ENCODE peak calls at places on chromosomes 4 and X, in six cellular contexts. Q is H9, T is H1, I is astrocyte, J is DND-41, K is osteoblast. A is an unnamed sample. For H3K4me1, the result is how much of the 10 kb centered on the place peaks cover.

GRCh38 chr4:142901166-142901662 is 55.1 kb upstream of the INPP4B start:
- DNase-seq in K (peak), Q (no peak), T (no peak), I (peak), J (no peak), A (no peak)

GRCh38 chr4:61094854-61095598 is 105.1 kb upstream of the ADGRL3 start:
- DNase-seq in I (no peak), J (no peak), K (no peak), Q (no peak), T (no peak), A (no peak)

GRCh38 chr4:141246243-141246642 is 25.5 kb downstream of the ZNF330 start:
- DNase-seq in J (no peak), Q (no peak), K (peak), T (no peak), I (peak), A (no peak)

GRCh38 chr4:48141048-48141447 is 7.0 kb upstream of the TXK start:
- DNase-seq in Q (no peak), T (no peak), K (no peak), J (no peak), I (peak), A (peak)

GRCh38 chr4:1511441-1512041 is 105.3 kb upstream of the NKX1-1 start:
- DNase-seq in T (no peak), Q (peak), I (no peak), K (no peak), J (no peak), A (no peak)

GRCh38 chr4:110484767-110485166 is 8.8 kb downstream of the ENPEP start:
- DNase-seq in K (peak), I (peak), Q (no peak), T (no peak), J (no peak), A (no peak)

GRCh38 chr4:9962611-9963314 is 58.5 kb downstream of the SLC2A9 start:
- DNase-seq in I (no peak), K (no peak), J (no peak), T (no peak), Q (no peak), A (no peak)

GRCh38 chr4:56764206-56764605 is 57.3 kb downstream of the SPINK2 start:
- DNase-seq in Q (no peak), K (no peak), J (no peak), I (no peak), T (no peak), A (no peak)

GRCh38 chrX:386768-387575 is at the start of gene PPP2R3B:
- DNase-seq in K (peak), I (peak), T (peak), Q (peak), J (peak), A (peak)

GRCh38 chr4:29632199-29632598 is 1088.0 kb upstream of the PCDH7 start:
- DNase-seq in T (no peak), I (no peak), Q (no peak), J (no peak), K (no peak), A (no peak)

GRCh38 chrX:19156223-19156622 is 34.0 kb upstream of the ADGRG2 start:
- DNase-seq in Q (peak), T (no peak), K (no peak), J (no peak), I (no peak), A (peak)

GRCh38 chr4:145480257-145480656 is 1.4 kb upstream of the SMAD1 start:
- DNase-seq in J (no peak), K (no peak), I (no peak), T (no peak), Q (no peak), A (no peak)

GRCh38 chrX:44071847-44072545 is 98.8 kb upstream of the NDP start:
- DNase-seq in Q (no peak), J (no peak), K (peak), T (no peak), I (peak), A (no peak)

GRCh38 chr4:147839651-147840050 is 107.8 kb downstream of the ARHGAP10 start:
- DNase-seq in J (no peak), K (no peak), Q (no peak), T (no peak), I (no peak), A (no peak)

GRCh38 chr4:74431113-74431826 is 13.7 kb upstream of the AREG start:
- DNase-seq in K (no peak), J (no peak), Q (no peak), I (no peak), T (no peak), A (no peak)

GRCh38 chr4:111778543-111778942 is 366.7 kb upstream of the FAM241A start:
- DNase-seq in T (no peak), I (no peak), K (no peak), J (no peak), Q (no peak), A (peak)

GRCh38 chrX:103879339-103879738 is 47.3 kb upstream of the RAB9B start:
- DNase-seq in Q (no peak), K (no peak), J (no peak), I (peak), T (no peak), A (no peak)

GRCh38 chrX:39052751-39053150 is 251.5 kb downstream of the MID1IP1 start:
- DNase-seq in T (no peak), I (no peak), J (no peak), K (no peak), Q (no peak), A (no peak)

GRCh38 chrX:139890991-139891700 is 41.7 kb downstream of the ATP11C start:
- DNase-seq in K (no peak), Q (no peak), I (peak), J (no peak), T (no peak), A (no peak)

GRCh38 chr4:145988628-145989027 is 50.0 kb upstream of the ZNF827 start:
- DNase-seq in I (no peak), J (no peak), K (no peak), Q (no peak), T (no peak), A (no peak)

GRCh38 chr4:2968381-2968780 is 5.0 kb downstream of the GRK4 start:
- DNase-seq in T (no peak), Q (no peak), I (no peak), K (no peak), J (no peak), A (no peak)

GRCh38 chr4:19880205-19880604 is 371.5 kb upstream of the SLIT2 start:
- DNase-seq in K (no peak), I (no peak), J (peak), Q (no peak), T (no peak), A (no peak)

GRCh38 chrX:119784747-119785446 is 6.5 kb downstream of the RPL39 start:
- DNase-seq in J (peak), I (no peak), Q (peak), K (peak), T (peak), A (peak)

GRCh38 chrX:84188320-84188834 is 378 bp upstream of the RPS6KA6 start:
- DNase-seq in T (peak), J (no peak), K (peak), Q (peak), I (peak), A (peak)

GRCh38 chr4:153259679-153260078 is 55.4 kb downstream of the TRIM2 start:
- DNase-seq in K (no peak), Q (no peak), T (no peak), I (no peak), J (no peak), A (no peak)

GRCh38 chrX:109264878-109265277 is 217.0 kb downstream of the GUCY2F start:
- DNase-seq in K (no peak), T (no peak), J (no peak), Q (no peak), I (no peak), A (no peak)

GRCh38 chr4:113732-114131 is 10.6 kb upstream of the ZNF718 start:
- DNase-seq in J (no peak), I (no peak), Q (no peak), K (no peak), T (no peak), A (no peak)

GRCh38 chrX:46554942-46555341 is 9.7 kb upstream of the ZNF674 start:
- DNase-seq in K (peak), I (no peak), T (no peak), Q (no peak), J (no peak), A (no peak)

GRCh38 chr4:185872747-185873380 is 60.9 kb upstream of the SORBS2 start:
- DNase-seq in K (no peak), J (no peak), I (no peak), T (no peak), Q (no peak), A (no peak)

GRCh38 chr4:6435010-6435409 is 37.4 kb downstream of the PPP2R2C start:
- DNase-seq in Q (no peak), J (no peak), T (no peak), I (no peak), K (no peak), A (no peak)

GRCh38 chr4:38390962-38391361 is 273.0 kb upstream of the KLF3 start:
- DNase-seq in I (no peak), T (no peak), J (no peak), Q (no peak), K (no peak), A (no peak)

GRCh38 chr4:108425988-108426387 is 194.4 kb upstream of the RPL34 start:
- DNase-seq in T (no peak), Q (no peak), I (peak), K (peak), J (no peak), A (no peak)

GRCh38 chr4:128524311-128524710 is 236.7 kb upstream of the PGRMC2 start:
- DNase-seq in K (peak), Q (no peak), I (peak), T (no peak), J (no peak), A (no peak)

GRCh38 chrX:9566150-9566621 is 101.3 kb downstream of the TBL1X start:
- DNase-seq in Q (no peak), K (peak), I (peak), J (peak), T (no peak), A (no peak)
- H3K4me2 ChIP-seq in Q (no peak), K (peak), I (peak), J (no peak), T (no peak), A (no peak)

GRCh38 chr4:168484626-168485025 is 4.3 kb upstream of the DDX60L start:
- DNase-seq in I (peak), K (peak), Q (no peak), J (no peak), T (no peak), A (no peak)
- H3K4me1 ChIP-seq in I (under half), K (half or more), Q (under half), J (under half), T (under half), A (under half)

GRCh38 chr4:26859762-26860156 is 882 bp upstream of the STIM2 start:
- DNase-seq in I (no peak), K (no peak), T (no peak), Q (no peak), J (no peak), A (no peak)

GRCh38 chr4:26858947-26859401 is 1.7 kb upstream of the STIM2 start:
- DNase-seq in J (no peak), Q (no peak), T (no peak), I (no peak), K (no peak), A (no peak)

GRCh38 chr4:26860922-26861433 is 337 bp downstream of the STIM2 start:
- DNase-seq in Q (peak), T (peak), K (no peak), I (peak), J (peak), A (peak)

GRCh38 chr4:26861434-26862186 is 969 bp downstream of the STIM2 start:
- DNase-seq in T (peak), J (peak), I (peak), Q (peak), K (peak), A (peak)

DNA sequence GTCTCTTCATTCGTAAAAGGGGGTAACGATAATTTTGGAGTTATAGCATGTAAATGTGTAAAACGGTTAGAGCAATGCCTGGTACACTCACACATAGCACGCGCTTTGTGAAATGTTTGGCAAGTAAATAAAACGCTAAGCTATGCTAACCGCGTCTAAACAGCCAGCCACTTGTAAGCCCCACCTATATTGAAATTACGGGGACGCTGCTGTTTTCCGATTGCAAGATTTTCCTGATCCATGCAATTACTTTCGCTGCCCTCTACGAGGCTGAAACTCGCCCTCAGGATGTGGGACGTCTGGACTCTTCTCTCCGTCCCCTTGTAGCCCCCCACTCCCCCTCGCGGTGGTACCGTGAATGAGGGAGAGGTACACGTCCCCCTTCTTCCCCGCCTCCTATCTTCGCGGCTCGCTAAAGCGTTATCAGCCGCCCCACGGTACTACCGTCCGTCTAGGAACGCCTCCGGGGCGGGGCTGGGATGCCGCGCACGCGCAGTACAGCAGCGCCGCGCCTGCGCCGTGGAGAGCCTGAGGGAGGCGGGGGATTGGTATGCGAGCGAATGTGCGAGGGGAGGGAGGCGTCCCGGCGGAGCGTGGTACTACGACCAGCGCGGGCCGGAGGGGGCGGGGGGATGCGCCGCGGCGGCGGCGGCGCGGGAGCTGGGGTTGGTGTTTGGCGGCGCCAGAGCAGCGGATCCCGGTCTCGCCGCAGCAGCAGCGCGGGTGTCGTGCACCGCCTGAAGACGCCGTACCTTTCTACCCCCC is at the start of gene STIM2:
- DNase-seq in I (peak), J (peak), T (peak), Q (peak), K (peak), A (peak)
- TF ChIP-seq CTCF in I (peak), J (peak), T (peak), Q (peak), K (peak), A (peak)

GRCh38 chr4:101792056-101792575 is 1.6 kb downstream of the BANK1 start:
- DNase-seq in Q (no peak), T (no peak), I (no peak), K (no peak), J (no peak), A (no peak)
- H3K4me2 ChIP-seq in Q (no peak), T (no peak), I (peak), K (no peak), J (no peak), A (no peak)

GRCh38 chrX:40095588-40096394 is 2.0 kb downstream of the BCOR start:
- DNase-seq in J (peak), I (no peak), T (no peak), Q (peak), K (peak), A (peak)

GRCh38 chrX:40093586-40093985 is 4.2 kb downstream of the BCOR start:
- DNase-seq in T (no peak), I (no peak), K (peak), J (no peak), Q (no peak), A (peak)

GRCh38 chrX:40096395-40097091 is 1.2 kb downstream of the BCOR start:
- DNase-seq in J (peak), I (no peak), Q (peak), K (peak), T (no peak), A (peak)

GRCh38 chrX:40094041-40094899 is 3.5 kb downstream of the BCOR start:
- DNase-seq in T (peak), J (peak), K (peak), I (no peak), Q (peak), A (peak)

GRCh38 chrX:40094900-40095587 is 2.7 kb downstream of the BCOR start:
- DNase-seq in Q (peak), T (no peak), I (no peak), J (no peak), K (peak), A (peak)
- H3K4me1 ChIP-seq in Q (under half), T (under half), I (under half), J (under half), K (under half), A (under half)

A was measured in neural progenitor cell.